ENCODE peak calls at places on chromosomes 2 and 18, in five cellular contexts. J is CD8-positive, alpha-beta T cell; G is RWPE1; B is HCT116; X is sigmoid colon. N is an unnamed sample.

GRCh38 chr18:48333563-48333962 is 75.6 kb downstream of the ZBTB7C start:
- DNase-seq in X (no peak), G (no peak), J (no peak), B (no peak), N (no peak)

GRCh38 chr2:74690571-74690970 is 36.5 kb downstream of the SEMA4F start:
- DNase-seq in G (peak), J (no peak), B (peak), X (no peak), N (no peak)

GRCh38 chr2:42962521-42962953 is 170.2 kb upstream of the HAAO start:
- DNase-seq in B (no peak), X (no peak), J (no peak), G (no peak), N (no peak)

GRCh38 chr2:195407782-195408181 is 249.2 kb upstream of the SLC39A10 start:
- DNase-seq in X (no peak), J (no peak), G (peak), B (no peak), N (no peak)

GRCh38 chr18:54149078-54149697 is 75.3 kb downstream of the MBD2 start:
- DNase-seq in J (no peak), B (peak), G (peak), X (no peak), N (no peak)

GRCh38 chr2:168573128-168573903 is 117.2 kb downstream of the CERS6 start:
- DNase-seq in J (no peak), X (no peak), G (peak), B (no peak), N (no peak)

GRCh38 chr2:23312996-23313606 is 71.9 kb upstream of the KLHL29 start:
- DNase-seq in G (peak), X (no peak), J (no peak), B (peak), N (no peak)

GRCh38 chr2:173075056-173075780 is 428 bp upstream of the MAP3K20 start:
- DNase-seq in X (no peak), G (no peak), B (no peak), J (no peak), N (no peak)

GRCh38 chr2:222930862-222931261 is 70.0 kb downstream of the ACSL3 start:
- DNase-seq in J (no peak), B (no peak), X (no peak), G (no peak), N (no peak)

GRCh38 chr2:236284208-236284607 is 20.0 kb upstream of the ASB18 start:
- DNase-seq in J (no peak), G (no peak), X (no peak), B (no peak), N (no peak)

GRCh38 chr18:7158201-7158600 is 40.6 kb upstream of the LAMA1 start:
- DNase-seq in B (no peak), G (no peak), J (no peak), X (peak), N (no peak)

GRCh38 chr2:110153416-110153815 is 37.8 kb upstream of the MALL start:
- DNase-seq in B (no peak), J (no peak), G (no peak), X (no peak), N (no peak)

GRCh38 chr18:44737623-44738022 is 56.9 kb downstream of the SETBP1 start:
- DNase-seq in B (no peak), J (no peak), X (peak), G (no peak), N (no peak)

GRCh38 chr18:44759925-44760342 is 79.2 kb downstream of the SETBP1 start:
- DNase-seq in B (no peak), G (no peak), X (no peak), J (no peak), N (no peak)

GRCh38 chr2:69514836-69515235 is 77.6 kb upstream of the NFU1 start:
- DNase-seq in J (no peak), B (no peak), X (no peak), G (no peak), N (no peak)

GRCh38 chr18:44708451-44709083 is 27.9 kb downstream of the SETBP1 start:
- DNase-seq in J (no peak), X (no peak), B (no peak), G (no peak), N (no peak)

GRCh38 chr18:44497757-44498490 is 182.8 kb upstream of the SETBP1 start:
- DNase-seq in B (no peak), J (no peak), X (peak), G (no peak), N (no peak)

GRCh38 chr2:101556033-101556459 is 81.1 kb upstream of the RFX8 start:
- DNase-seq in X (no peak), G (no peak), B (no peak), J (no peak), N (no peak)

GRCh38 chr2:10054976-10055375 is 11.6 kb downstream of the KLF11 start:
- DNase-seq in X (no peak), J (no peak), G (no peak), B (no peak), N (no peak)

GRCh38 chr2:33015421-33016142 is 68.8 kb downstream of the LTBP1 start:
- DNase-seq in G (peak), B (no peak), J (no peak), X (no peak), N (no peak)

GRCh38 chr2:46364797-46365457 is 67.7 kb downstream of the EPAS1 start:
- DNase-seq in X (no peak), J (no peak), B (peak), G (peak), N (no peak)

GRCh38 chr18:13051950-13052349 is 60.8 kb downstream of the CEP192 start:
- DNase-seq in X (no peak), G (no peak), B (no peak), J (no peak), N (peak)

GRCh38 chr2:195168369-195168768 is 488.7 kb upstream of the SLC39A10 start:
- DNase-seq in X (no peak), G (no peak), B (no peak), J (no peak), N (no peak)

GRCh38 chr2:224930124-224930523 is 112.1 kb downstream of the DOCK10 start:
- DNase-seq in J (no peak), X (no peak), G (no peak), B (no peak), N (no peak)

GRCh38 chr2:9594361-9595063 is 36.3 kb downstream of the YWHAQ start:
- DNase-seq in B (peak), J (no peak), X (peak), G (peak), N (no peak)

GRCh38 chr2:68776124-68776523 is 41.5 kb downstream of the ARHGAP25 start:
- DNase-seq in B (no peak), J (no peak), G (no peak), X (no peak), N (no peak)

GRCh38 chr2:26410764-26411243 is 9.1 kb downstream of the DRC1 start:
- DNase-seq in B (no peak), G (no peak), X (no peak), J (no peak), N (no peak)

GRCh38 chr2:37648316-37649011 is 23.0 kb downstream of the CDC42EP3 start:
- DNase-seq in G (no peak), B (no peak), X (peak), J (no peak), N (no peak)

GRCh38 chr2:41598161-41598894 is 449.5 kb upstream of the PKDCC start:
- DNase-seq in J (no peak), B (no peak), G (no peak), X (no peak), N (no peak)

GRCh38 chr2:241391892-241392665 is 36.0 kb downstream of the FARP2 start:
- DNase-seq in B (peak), J (no peak), X (no peak), G (no peak), N (no peak)

GRCh38 chr2:160207804-160208661 is 8.0 kb upstream of the ITGB6 start:
- DNase-seq in J (no peak), G (peak), B (peak), X (peak), N (no peak)

GRCh38 chr2:235939471-235939870 is 228.7 kb downstream of the GBX2 start:
- DNase-seq in G (no peak), J (no peak), X (peak), B (no peak), N (no peak)

GRCh38 chr2:235278771-235279355 is 215.0 kb upstream of the AGAP1 start:
- DNase-seq in G (no peak), X (no peak), J (no peak), B (no peak), N (no peak)

DNA sequence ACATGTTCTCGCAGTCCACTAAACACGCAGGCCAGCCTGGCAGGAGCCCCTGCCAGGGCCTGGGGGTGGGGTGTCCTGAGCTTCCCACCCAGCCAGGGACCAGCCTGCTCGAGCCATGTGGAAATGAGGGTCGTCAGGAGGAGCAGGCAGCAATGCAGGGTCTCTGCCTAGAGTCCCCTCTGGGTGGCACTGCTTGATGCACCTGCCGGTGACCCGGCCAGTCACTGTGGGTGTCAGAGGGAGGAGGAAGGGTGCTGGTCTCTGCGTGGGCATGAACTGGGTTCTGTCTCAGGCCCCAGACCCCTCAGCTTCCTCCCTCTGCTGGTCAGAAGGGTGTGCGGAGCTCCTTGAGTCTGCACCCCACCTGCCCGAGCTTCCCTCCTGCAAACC is 166.4 kb downstream of the INHBB start:
- DNase-seq in G (no peak), X (peak), B (no peak), J (no peak), N (no peak)
- TF ChIP-seq CTCF in G (no peak), X (no peak), B (no peak), J (no peak), N (no peak)

DNA sequence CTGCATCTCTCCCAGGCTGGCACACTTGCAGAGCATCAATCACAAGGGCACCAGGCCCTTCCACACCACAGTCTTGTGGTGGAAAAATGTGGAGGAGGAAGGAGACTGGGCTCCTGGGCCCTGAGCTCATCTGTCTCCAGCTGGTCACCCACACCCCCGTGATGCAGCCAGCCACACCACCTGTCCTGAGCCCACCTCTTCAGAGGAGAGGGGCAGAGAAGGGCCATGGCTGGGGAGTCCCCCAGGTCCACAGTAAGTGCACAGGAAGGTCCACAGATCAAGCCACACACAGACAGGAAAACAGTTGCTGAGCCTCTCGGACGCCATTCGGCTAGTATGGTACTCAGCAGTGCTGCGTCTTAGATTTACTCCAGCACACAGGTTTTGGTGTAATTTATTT is 203.5 kb upstream of the SALL3 start:
- DNase-seq in G (no peak), X (peak), J (no peak), B (no peak), N (no peak)
- TF ChIP-seq CTCF in G (no peak), X (no peak), J (no peak), B (no peak), N (no peak)

GRCh38 chr2:214382229-214382628 is 28.6 kb upstream of the VWC2L start:
- DNase-seq in G (no peak), X (no peak), J (no peak), B (no peak), N (no peak)

GRCh38 chr2:214376631-214377624 is 33.9 kb upstream of the VWC2L start:
- DNase-seq in J (no peak), G (no peak), X (no peak), B (no peak), N (no peak)

GRCh38 chr2:214379227-214379626 is 31.6 kb upstream of the VWC2L start:
- DNase-seq in J (no peak), X (no peak), G (no peak), B (no peak), N (no peak)

DNA sequence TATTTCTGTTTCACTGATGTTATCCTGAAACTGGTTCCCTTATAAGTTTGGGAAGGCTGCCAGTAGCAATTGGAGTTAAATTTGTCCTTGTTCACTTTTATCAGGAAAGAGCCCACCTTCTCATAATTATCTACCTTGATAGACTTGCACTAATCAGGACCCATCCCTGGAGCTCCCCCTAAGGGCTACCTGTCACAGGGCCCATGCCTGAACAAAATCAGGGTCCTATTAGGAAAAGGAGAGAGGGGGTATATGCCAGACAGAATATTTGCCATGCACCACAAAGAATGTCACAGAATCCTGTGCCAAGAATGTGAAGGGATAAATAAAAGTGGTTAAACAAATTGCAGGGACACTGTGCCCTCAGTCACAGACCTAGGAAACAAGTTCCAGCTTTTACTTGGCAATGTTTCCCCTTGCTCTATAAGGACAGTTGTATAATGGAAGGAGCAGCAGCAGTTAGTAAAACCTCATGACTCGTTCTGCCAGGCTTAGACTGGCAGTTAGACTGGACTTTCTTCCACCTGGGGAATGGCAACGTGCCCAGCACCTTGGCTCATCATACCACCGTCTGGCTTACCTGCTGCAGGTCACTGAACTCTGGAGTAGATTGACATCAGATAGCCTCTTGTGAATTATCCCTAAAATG is 32.3 kb upstream of the VWC2L start:
- DNase-seq in G (peak), X (no peak), J (no peak), B (no peak), N (no peak)
- TF ChIP-seq CTCF in G (no peak), X (no peak), J (no peak), B (peak), N (no peak)

GRCh38 chr2:55923091-55923977 is at the start of gene EFEMP1:
- DNase-seq in X (peak), B (no peak), G (peak), J (no peak), N (no peak)
- TF ChIP-seq CTCF in X (no peak), B (no peak), G (peak), J (no peak), N (no peak)

GRCh38 chr2:2291500-2292260 is 39.4 kb downstream of the MYT1L start:
- DNase-seq in B (no peak), G (no peak), X (no peak), J (no peak), N (no peak)
- TF ChIP-seq CTCF in B (no peak), G (no peak), X (no peak), J (no peak), N (no peak)

DNA sequence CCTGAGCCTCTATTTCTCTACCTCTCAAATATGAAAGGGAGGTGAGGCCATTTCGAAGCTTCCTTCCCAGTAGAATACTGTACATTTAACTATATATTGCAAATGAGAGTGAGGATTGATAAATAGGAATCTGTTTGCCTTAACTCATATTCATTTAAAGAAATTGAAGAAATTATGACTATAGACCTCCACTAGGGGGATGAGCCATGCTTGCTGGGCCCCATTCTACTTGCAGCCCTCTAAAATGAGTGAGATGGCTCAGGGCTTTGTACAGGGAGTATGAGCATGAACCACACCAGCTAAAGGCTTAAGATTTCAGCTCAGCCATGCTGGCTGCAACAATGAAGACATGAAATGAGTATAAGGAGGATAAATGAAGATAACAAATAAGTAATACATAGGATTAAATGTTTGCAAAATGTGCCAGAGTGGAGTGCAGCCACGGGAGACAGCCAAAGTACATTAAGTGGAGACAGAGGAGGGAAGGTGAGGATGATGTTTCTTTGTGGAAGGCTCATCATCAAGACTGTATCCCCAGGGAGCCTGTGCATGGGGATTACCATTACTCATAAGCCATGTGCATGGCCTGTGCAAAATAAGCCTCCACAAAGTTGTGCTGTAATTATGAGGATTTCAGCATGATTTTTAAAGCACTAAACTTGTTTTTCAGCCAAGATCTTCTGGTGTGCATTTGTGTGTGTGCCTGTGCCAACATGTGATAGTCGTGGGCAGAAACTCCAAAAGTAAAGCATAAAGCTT is 300.8 kb downstream of the CNTNAP5 start:
- DNase-seq in X (no peak), J (no peak), B (no peak), G (no peak), N (no peak)
- TF ChIP-seq CTCF in X (no peak), J (no peak), B (no peak), G (no peak), N (no peak)

DNA sequence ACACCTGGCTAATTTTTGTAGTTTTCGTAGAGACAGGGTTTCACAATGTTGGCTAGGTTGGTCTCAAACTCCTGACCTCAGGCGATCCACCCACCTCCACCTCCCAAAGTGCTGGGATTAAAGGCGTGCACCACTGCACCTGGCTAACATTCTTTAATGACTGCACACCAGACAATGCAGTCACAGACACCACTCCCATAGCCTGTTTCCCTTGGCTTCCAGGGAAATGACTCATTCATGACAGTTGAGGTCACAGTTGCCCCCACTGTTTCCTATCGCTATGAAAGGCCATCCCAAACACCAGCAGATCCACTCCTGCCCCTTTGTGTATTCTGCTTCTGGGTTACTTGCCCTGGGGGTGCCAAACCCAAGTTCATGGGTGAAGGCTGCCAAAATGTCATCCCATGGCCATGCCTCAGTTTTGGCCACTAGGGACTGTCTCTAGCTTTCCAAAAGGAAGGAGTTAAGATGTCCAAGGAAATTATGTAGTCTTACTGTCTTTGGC is 8.7 kb downstream of the CHMP1B start:
- DNase-seq in J (no peak), X (no peak), G (peak), B (peak), N (no peak)
- TF ChIP-seq CTCF in J (no peak), X (no peak), G (peak), B (peak), N (no peak)

GRCh38 chr2:199946196-199946595 is 9.1 kb downstream of the TYW5 start:
- DNase-seq in B (no peak), X (no peak), G (no peak), J (no peak), N (no peak)

GRCh38 chr2:199943373-199943772 is 11.9 kb downstream of the TYW5 start:
- DNase-seq in X (no peak), B (no peak), G (no peak), J (no peak), N (no peak)

GRCh38 chr2:199936554-199936953 is 18.7 kb downstream of the TYW5 start:
- DNase-seq in J (no peak), X (no peak), G (no peak), B (no peak), N (no peak)

GRCh38 chr2:199940373-199940772 is 14.9 kb downstream of the TYW5 start:
- DNase-seq in G (no peak), X (no peak), J (no peak), B (peak), N (no peak)
- TF ChIP-seq CTCF in G (no peak), X (no peak), J (no peak), B (peak), N (no peak)

N was measured in activated B cell treated with CpG ODN at 0.5 μM for 24 hours.